ENCODE peak calls at places on chromosomes 1 and 21, in four cellular contexts. L is AG08396; N is fibroblast of lung; W is activated T-cell treated with anti-CD3 and anti-CD28 coated beads, Interleukin-2, amount 50 U/mL, for 72 hours. S is an unnamed sample.

GRCh38 chr1:163168053-163168452 is 34.7 kb downstream of the RGS5 start:
- DNase-seq in L (peak; percentile 63), N (peak; percentile 99), W (no peak), S (peak; percentile 83)

GRCh38 chr1:59150537-59151386 is 146.1 kb upstream of the FGGY start:
- DNase-seq in L (peak; percentile 88), N (peak; percentile 100), W (peak; percentile 44), S (peak; percentile 98)

GRCh38 chr1:45765999-45766792 is 15.7 kb upstream of the IPP start:
- DNase-seq in L (no peak), N (no peak), W (no peak), S (no peak)

GRCh38 chr1:232562855-232563510 is 67.0 kb downstream of the SIPA1L2 start:
- DNase-seq in L (no peak), N (no peak), W (no peak), S (no peak)

GRCh38 chr1:25017436-25018109 is 87.5 kb upstream of the RUNX3 start:
- DNase-seq in L (no peak), N (peak; percentile 12), W (no peak), S (peak; percentile 59)

GRCh38 chr1:31776032-31776431 is 11.9 kb upstream of the ADGRB2 start:
- DNase-seq in L (no peak), N (no peak), W (no peak), S (no peak)

GRCh38 chr21:34565238-34565637 is 49.7 kb downstream of the RCAN1 start:
- DNase-seq in L (no peak), N (no peak), W (no peak), S (no peak)

GRCh38 chr1:116433283-116434257 is 60.5 kb downstream of the ATP1A1 start:
- DNase-seq in L (no peak), N (peak; percentile 78), W (no peak), S (no peak)

GRCh38 chr1:169999357-169999756 is 75.1 kb downstream of the KIFAP3 start:
- DNase-seq in L (peak; percentile 22), N (peak; percentile 96), W (no peak), S (no peak)

GRCh38 chr1:228955691-228956090 is 220.4 kb downstream of the RHOU start:
- DNase-seq in L (peak; percentile 41), N (peak; percentile 80), W (no peak), S (no peak)

GRCh38 chr21:42850866-42851391 is 28.4 kb downstream of the WDR4 start:
- DNase-seq in L (no peak), N (no peak), W (peak; percentile 38), S (no peak)

GRCh38 chr1:206563367-206563953 is 48.8 kb downstream of the EIF2D start:
- DNase-seq in L (no peak), N (peak; percentile 15), W (no peak), S (no peak)

GRCh38 chr1:229136817-229137216 is 134.1 kb upstream of the RAB4A start:
- DNase-seq in L (no peak), N (no peak), W (no peak), S (no peak)

GRCh38 chr1:40997096-40997495 is 17.6 kb downstream of the CTPS1 start:
- DNase-seq in L (no peak), N (no peak), W (no peak), S (no peak)

GRCh38 chr1:11799896-11800295 is 5.9 kb downstream of the MTHFR start:
- DNase-seq in L (no peak), N (no peak), W (no peak), S (no peak)

GRCh38 chr1:155103325-155103724 is 24.4 kb upstream of the EFNA1 start:
- DNase-seq in L (no peak), N (no peak), W (no peak), S (no peak)

GRCh38 chr1:158992787-158993312 is 16.9 kb upstream of the IFI16 start:
- DNase-seq in L (no peak), N (no peak), W (no peak), S (no peak)